ENCODE peak calls at places on chromosomes 1 and 21, in seven cellular contexts. One of them, this sample, is unnamed. For H3K4me1, the result is how much of the 10 kb centered on the place peaks cover.

GRCh38 chr1:159992161-159992560 is 38.1 kb upstream of the SLAMF9 start:
- DNase-seq in neural progenitor cell: peak
- DNase-seq in pancreas: no peak
- DNase-seq in tibial artery: no peak
- DNase-seq in HCT116: no peak
- DNase-seq in endothelial cell of umbilical vein: no peak
- DNase-seq in left ventricle myocardium inferior: no peak
- DNase-seq in this sample: no peak

GRCh38 chr1:37673920-37674319 is 18.4 kb upstream of the CDCA8 start:
- DNase-seq in pancreas: peak
- DNase-seq in left ventricle myocardium inferior: no peak
- DNase-seq in HCT116: no peak
- DNase-seq in neural progenitor cell: no peak
- DNase-seq in endothelial cell of umbilical vein: no peak
- DNase-seq in tibial artery: no peak
- DNase-seq in this sample: no peak

GRCh38 chr1:111938536-111938935 is 50.9 kb downstream of the KCND3 start:
- DNase-seq in neural progenitor cell: no peak
- DNase-seq in HCT116: no peak
- DNase-seq in endothelial cell of umbilical vein: no peak
- DNase-seq in tibial artery: no peak
- DNase-seq in left ventricle myocardium inferior: no peak
- DNase-seq in pancreas: no peak
- DNase-seq in this sample: no peak

GRCh38 chr1:18234790-18235242 is 127.2 kb downstream of the IGSF21 start:
- DNase-seq in endothelial cell of umbilical vein: no peak
- DNase-seq in neural progenitor cell: peak
- DNase-seq in tibial artery: no peak
- DNase-seq in left ventricle myocardium inferior: no peak
- DNase-seq in HCT116: peak
- DNase-seq in pancreas: peak
- DNase-seq in this sample: no peak

GRCh38 chr21:34126269-34126668 is 52.9 kb downstream of the MRPS6 start:
- DNase-seq in tibial artery: no peak
- DNase-seq in left ventricle myocardium inferior: no peak
- DNase-seq in HCT116: no peak
- DNase-seq in pancreas: no peak
- DNase-seq in endothelial cell of umbilical vein: no peak
- DNase-seq in neural progenitor cell: peak
- DNase-seq in this sample: peak

GRCh38 chr1:154849645-154850131 is 20.4 kb downstream of the KCNN3 start:
- DNase-seq in neural progenitor cell: no peak
- DNase-seq in pancreas: no peak
- DNase-seq in endothelial cell of umbilical vein: no peak
- DNase-seq in HCT116: no peak
- DNase-seq in tibial artery: no peak
- DNase-seq in left ventricle myocardium inferior: no peak
- DNase-seq in this sample: no peak

GRCh38 chr21:43981151-43981870 is 30.8 kb upstream of the TRAPPC10 start:
- DNase-seq in HCT116: no peak
- DNase-seq in tibial artery: no peak
- DNase-seq in pancreas: no peak
- DNase-seq in neural progenitor cell: no peak
- DNase-seq in left ventricle myocardium inferior: no peak
- DNase-seq in endothelial cell of umbilical vein: no peak
- DNase-seq in this sample: no peak

GRCh38 chr1:66292944-66293343 is 241.0 kb upstream of the SGIP1 start:
- DNase-seq in left ventricle myocardium inferior: no peak
- DNase-seq in neural progenitor cell: no peak
- DNase-seq in tibial artery: no peak
- DNase-seq in endothelial cell of umbilical vein: no peak
- DNase-seq in HCT116: peak
- DNase-seq in pancreas: no peak
- DNase-seq in this sample: no peak

GRCh38 chr1:179105393-179105792 is 23.5 kb downstream of the TOR3A start:
- DNase-seq in neural progenitor cell: peak
- DNase-seq in HCT116: no peak
- DNase-seq in endothelial cell of umbilical vein: no peak
- DNase-seq in pancreas: no peak
- DNase-seq in tibial artery: no peak
- DNase-seq in left ventricle myocardium inferior: no peak
- DNase-seq in this sample: peak

GRCh38 chr1:184610872-184611614 is 143.6 kb downstream of the EDEM3 start:
- DNase-seq in tibial artery: no peak
- DNase-seq in pancreas: no peak
- DNase-seq in left ventricle myocardium inferior: peak
- DNase-seq in HCT116: no peak
- DNase-seq in neural progenitor cell: peak
- DNase-seq in endothelial cell of umbilical vein: peak
- DNase-seq in this sample: no peak

GRCh38 chr21:33938381-33938780 is 22.8 kb upstream of the ATP5PO start:
- DNase-seq in left ventricle myocardium inferior: no peak
- DNase-seq in neural progenitor cell: no peak
- DNase-seq in tibial artery: no peak
- DNase-seq in pancreas: no peak
- DNase-seq in endothelial cell of umbilical vein: no peak
- DNase-seq in HCT116: no peak
- DNase-seq in this sample: no peak

GRCh38 chr1:86998727-86999126 is 84.3 kb downstream of the HS2ST1 start:
- DNase-seq in HCT116: no peak
- DNase-seq in pancreas: no peak
- DNase-seq in neural progenitor cell: no peak
- DNase-seq in left ventricle myocardium inferior: no peak
- DNase-seq in endothelial cell of umbilical vein: no peak
- DNase-seq in tibial artery: no peak
- DNase-seq in this sample: no peak

GRCh38 chr1:167198518-167199133 is 22.1 kb upstream of the POU2F1 start:
- DNase-seq in HCT116: no peak
- DNase-seq in tibial artery: no peak
- DNase-seq in pancreas: no peak
- DNase-seq in left ventricle myocardium inferior: no peak
- DNase-seq in endothelial cell of umbilical vein: no peak
- DNase-seq in neural progenitor cell: peak
- DNase-seq in this sample: no peak

GRCh38 chr1:23422955-23423354 is 1.6 kb downstream of the TCEA3 start:
- DNase-seq in endothelial cell of umbilical vein: no peak
- DNase-seq in tibial artery: no peak
- DNase-seq in pancreas: no peak
- DNase-seq in HCT116: no peak
- DNase-seq in left ventricle myocardium inferior: no peak
- DNase-seq in neural progenitor cell: no peak
- DNase-seq in this sample: no peak

GRCh38 chr21:17482928-17483327 is 29.9 kb upstream of the CXADR start:
- DNase-seq in tibial artery: no peak
- DNase-seq in HCT116: no peak
- DNase-seq in pancreas: no peak
- DNase-seq in left ventricle myocardium inferior: no peak
- DNase-seq in neural progenitor cell: no peak
- DNase-seq in endothelial cell of umbilical vein: no peak
- DNase-seq in this sample: no peak

GRCh38 chr1:165597883-165598675 is 33.0 kb upstream of the MGST3 start:
- DNase-seq in endothelial cell of umbilical vein: peak
- DNase-seq in pancreas: peak
- DNase-seq in tibial artery: peak
- DNase-seq in neural progenitor cell: peak
- DNase-seq in HCT116: peak
- DNase-seq in left ventricle myocardium inferior: peak
- DNase-seq in this sample: peak

GRCh38 chr1:150272379-150272840 is at the start of gene C1orf54:
- DNase-seq in left ventricle myocardium inferior: peak
- DNase-seq in HCT116: no peak
- DNase-seq in neural progenitor cell: peak
- DNase-seq in tibial artery: peak
- DNase-seq in pancreas: no peak
- DNase-seq in endothelial cell of umbilical vein: peak
- DNase-seq in this sample: no peak

GRCh38 chr1:151715726-151716404 is 738 bp downstream of the CELF3 start:
- DNase-seq in left ventricle myocardium inferior: no peak
- DNase-seq in neural progenitor cell: peak
- DNase-seq in tibial artery: no peak
- DNase-seq in endothelial cell of umbilical vein: no peak
- DNase-seq in pancreas: no peak
- DNase-seq in HCT116: no peak
- DNase-seq in this sample: no peak

GRCh38 chr1:178530037-178530402 is 17.1 kb downstream of the TEX35 start:
- DNase-seq in tibial artery: peak
- DNase-seq in endothelial cell of umbilical vein: no peak
- DNase-seq in pancreas: no peak
- DNase-seq in left ventricle myocardium inferior: no peak
- DNase-seq in HCT116: peak
- DNase-seq in neural progenitor cell: no peak
- DNase-seq in this sample: peak

GRCh38 chr1:58162952-58163550 is 383.5 kb downstream of the OMA1 start:
- DNase-seq in neural progenitor cell: peak
- DNase-seq in tibial artery: peak
- DNase-seq in left ventricle myocardium inferior: peak
- DNase-seq in pancreas: no peak
- DNase-seq in HCT116: peak
- DNase-seq in endothelial cell of umbilical vein: peak
- DNase-seq in this sample: peak
- TF ChIP-seq CTCF in neural progenitor cell: peak
- TF ChIP-seq CTCF in tibial artery: peak
- TF ChIP-seq CTCF in left ventricle myocardium inferior: peak
- TF ChIP-seq CTCF in pancreas: peak
- TF ChIP-seq CTCF in HCT116: peak
- TF ChIP-seq CTCF in endothelial cell of umbilical vein: peak
- TF ChIP-seq CTCF in this sample: peak

GRCh38 chr1:161304927-161305871 is 4.6 kb downstream of the MPZ start:
- DNase-seq in endothelial cell of umbilical vein: no peak
- DNase-seq in left ventricle myocardium inferior: no peak
- DNase-seq in HCT116: no peak
- DNase-seq in tibial artery: no peak
- DNase-seq in neural progenitor cell: no peak
- DNase-seq in pancreas: no peak
- DNase-seq in this sample: no peak

GRCh38 chr1:161307230-161307768 is 2.5 kb downstream of the MPZ start:
- DNase-seq in left ventricle myocardium inferior: no peak
- DNase-seq in pancreas: no peak
- DNase-seq in HCT116: no peak
- DNase-seq in endothelial cell of umbilical vein: peak
- DNase-seq in neural progenitor cell: no peak
- DNase-seq in tibial artery: no peak
- DNase-seq in this sample: no peak

GRCh38 chr1:161305872-161306519 is 3.8 kb downstream of the MPZ start:
- DNase-seq in pancreas: peak
- DNase-seq in neural progenitor cell: peak
- DNase-seq in HCT116: peak
- DNase-seq in tibial artery: peak
- DNase-seq in endothelial cell of umbilical vein: peak
- DNase-seq in left ventricle myocardium inferior: peak
- DNase-seq in this sample: peak

GRCh38 chr1:161309868-161310267 is at the start of gene MPZ:
- DNase-seq in tibial artery: no peak
- DNase-seq in pancreas: no peak
- DNase-seq in neural progenitor cell: no peak
- DNase-seq in HCT116: no peak
- DNase-seq in left ventricle myocardium inferior: no peak
- DNase-seq in endothelial cell of umbilical vein: no peak
- DNase-seq in this sample: no peak

DNA sequence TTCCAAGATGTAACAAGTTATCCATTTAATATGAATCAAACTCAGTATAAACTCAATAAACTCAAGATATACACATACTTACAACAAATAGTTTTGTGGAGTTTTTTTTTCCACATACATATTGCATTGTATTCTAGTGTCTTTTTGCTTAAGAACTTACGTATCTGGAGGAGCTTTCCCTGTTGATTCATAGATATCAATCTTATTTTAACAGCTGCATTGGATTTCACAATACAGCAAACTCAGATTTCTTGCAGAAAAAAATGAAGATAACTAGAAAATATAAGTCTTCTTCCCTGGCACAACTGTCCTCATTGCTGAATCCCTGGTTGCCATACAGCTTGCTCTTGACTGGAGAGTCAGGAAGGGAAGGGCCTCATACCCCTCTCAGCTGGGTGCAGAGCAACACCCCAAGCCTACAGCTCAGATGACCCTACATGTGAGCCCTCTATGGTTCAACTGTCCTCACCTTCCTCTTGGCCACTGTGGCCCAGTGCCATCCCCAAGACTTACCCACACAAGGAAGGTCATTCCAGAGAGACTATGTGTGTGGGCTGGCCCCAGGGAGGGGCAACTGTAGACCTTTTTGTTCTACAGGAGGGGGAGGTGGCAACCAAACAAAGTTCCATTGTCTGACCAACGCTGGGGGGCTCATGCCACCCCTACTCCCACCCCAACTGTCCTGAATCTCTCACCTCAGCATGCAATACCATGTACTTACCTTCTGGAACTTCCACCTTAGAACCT is 1.7 kb downstream of the MPZ start:
- DNase-seq in neural progenitor cell: no peak
- DNase-seq in HCT116: no peak
- DNase-seq in left ventricle myocardium inferior: no peak
- DNase-seq in tibial artery: no peak
- DNase-seq in pancreas: no peak
- DNase-seq in endothelial cell of umbilical vein: peak
- DNase-seq in this sample: no peak
- H3K4me1 ChIP-seq in neural progenitor cell: under half
- H3K4me1 ChIP-seq in HCT116: under half
- H3K4me1 ChIP-seq in left ventricle myocardium inferior: under half
- H3K4me1 ChIP-seq in tibial artery: under half
- H3K4me1 ChIP-seq in pancreas: under half
- H3K4me1 ChIP-seq in endothelial cell of umbilical vein: under half
- H3K4me1 ChIP-seq in this sample: under half

GRCh38 chr1:50417487-50417886 is 5.8 kb downstream of the DMRTA2 start:
- DNase-seq in HCT116: no peak
- DNase-seq in tibial artery: no peak
- DNase-seq in neural progenitor cell: peak
- DNase-seq in pancreas: no peak
- DNase-seq in left ventricle myocardium inferior: no peak
- DNase-seq in endothelial cell of umbilical vein: no peak
- DNase-seq in this sample: no peak

GRCh38 chr1:50414853-50415234 is 8.4 kb downstream of the DMRTA2 start:
- DNase-seq in left ventricle myocardium inferior: no peak
- DNase-seq in neural progenitor cell: no peak
- DNase-seq in tibial artery: no peak
- DNase-seq in pancreas: no peak
- DNase-seq in endothelial cell of umbilical vein: no peak
- DNase-seq in HCT116: no peak
- DNase-seq in this sample: no peak

GRCh38 chr1:50416553-50417453 is 6.4 kb downstream of the DMRTA2 start:
- DNase-seq in neural progenitor cell: peak
- DNase-seq in pancreas: no peak
- DNase-seq in left ventricle myocardium inferior: no peak
- DNase-seq in endothelial cell of umbilical vein: no peak
- DNase-seq in tibial artery: no peak
- DNase-seq in HCT116: no peak
- DNase-seq in this sample: no peak

GRCh38 chr1:50416150-50416527 is 7.1 kb downstream of the DMRTA2 start:
- DNase-seq in neural progenitor cell: peak
- DNase-seq in tibial artery: no peak
- DNase-seq in endothelial cell of umbilical vein: no peak
- DNase-seq in pancreas: no peak
- DNase-seq in HCT116: no peak
- DNase-seq in left ventricle myocardium inferior: no peak
- DNase-seq in this sample: no peak

GRCh38 chr1:50415235-50416149 is 7.8 kb downstream of the DMRTA2 start:
- DNase-seq in pancreas: no peak
- DNase-seq in tibial artery: no peak
- DNase-seq in endothelial cell of umbilical vein: no peak
- DNase-seq in neural progenitor cell: peak
- DNase-seq in HCT116: no peak
- DNase-seq in left ventricle myocardium inferior: no peak
- DNase-seq in this sample: no peak
- TF ChIP-seq CTCF in pancreas: no peak
- TF ChIP-seq CTCF in tibial artery: no peak
- TF ChIP-seq CTCF in endothelial cell of umbilical vein: no peak
- TF ChIP-seq CTCF in neural progenitor cell: peak
- TF ChIP-seq CTCF in HCT116: no peak
- TF ChIP-seq CTCF in left ventricle myocardium inferior: no peak
- TF ChIP-seq CTCF in this sample: no peak

GRCh38 chr1:12091191-12091590 is 28.1 kb downstream of the TNFRSF8 start:
- DNase-seq in HCT116: no peak
- DNase-seq in tibial artery: no peak
- DNase-seq in pancreas: no peak
- DNase-seq in neural progenitor cell: no peak
- DNase-seq in left ventricle myocardium inferior: no peak
- DNase-seq in endothelial cell of umbilical vein: no peak
- DNase-seq in this sample: no peak
- H3K4me1 ChIP-seq in HCT116: under half
- H3K4me1 ChIP-seq in tibial artery: under half
- H3K4me1 ChIP-seq in pancreas: under half
- H3K4me1 ChIP-seq in neural progenitor cell: under half
- H3K4me1 ChIP-seq in left ventricle myocardium inferior: under half
- H3K4me1 ChIP-seq in endothelial cell of umbilical vein: under half
- H3K4me1 ChIP-seq in this sample: under half